ENCODE peak calls at places on chromosomes 4 and X, in nine cellular contexts. One of them, this sample, is unnamed.

GRCh38 chr4:86368433-86368832 is 8.6 kb upstream of the MAPK10 start:
- DNase-seq in astrocyte: no peak
- DNase-seq in lung: no peak
- DNase-seq in CD4-positive, alpha-beta T cell: no peak
- DNase-seq in tibial nerve: no peak
- DNase-seq in body of pancreas: no peak
- DNase-seq in DND-41: no peak
- DNase-seq in mammary epithelial cell: no peak
- DNase-seq in H9: no peak
- DNase-seq in this sample: no peak

GRCh38 chr4:2258091-2259035 is 3.5 kb downstream of the MXD4 start:
- DNase-seq in astrocyte: no peak
- DNase-seq in lung: no peak
- DNase-seq in CD4-positive, alpha-beta T cell: no peak
- DNase-seq in tibial nerve: peak; percentile 12
- DNase-seq in body of pancreas: no peak
- DNase-seq in DND-41: no peak
- DNase-seq in mammary epithelial cell: no peak
- DNase-seq in H9: no peak
- DNase-seq in this sample: no peak

GRCh38 chr4:38860788-38861424 is 4.3 kb upstream of the TLR6 start:
- DNase-seq in astrocyte: no peak
- DNase-seq in lung: peak; percentile 48
- DNase-seq in CD4-positive, alpha-beta T cell: peak; percentile 51
- DNase-seq in tibial nerve: no peak
- DNase-seq in body of pancreas: peak; percentile 77
- DNase-seq in DND-41: peak; percentile 33
- DNase-seq in mammary epithelial cell: peak; percentile 47
- DNase-seq in H9: peak; percentile 77
- DNase-seq in this sample: no peak

GRCh38 chrX:74536142-74537010 is 78.0 kb downstream of the RLIM start:
- DNase-seq in astrocyte: peak; percentile 85
- DNase-seq in lung: peak; percentile 78
- DNase-seq in CD4-positive, alpha-beta T cell: no peak
- DNase-seq in tibial nerve: peak; percentile 59
- DNase-seq in body of pancreas: peak; percentile 76
- DNase-seq in DND-41: no peak
- DNase-seq in mammary epithelial cell: peak; percentile 47
- DNase-seq in H9: peak; percentile 69
- DNase-seq in this sample: peak; percentile 56

GRCh38 chr4:109232666-109233065 is 69.8 kb downstream of the COL25A1 start:
- DNase-seq in astrocyte: peak; percentile 11
- DNase-seq in lung: no peak
- DNase-seq in CD4-positive, alpha-beta T cell: no peak
- DNase-seq in tibial nerve: no peak
- DNase-seq in body of pancreas: no peak
- DNase-seq in DND-41: no peak
- DNase-seq in mammary epithelial cell: no peak
- DNase-seq in H9: no peak
- DNase-seq in this sample: no peak

GRCh38 chr4:86223472-86223871 is 136.4 kb downstream of the MAPK10 start:
- DNase-seq in astrocyte: peak; percentile 19
- DNase-seq in lung: no peak
- DNase-seq in CD4-positive, alpha-beta T cell: no peak
- DNase-seq in tibial nerve: no peak
- DNase-seq in body of pancreas: no peak
- DNase-seq in DND-41: peak; percentile 36
- DNase-seq in mammary epithelial cell: peak; percentile 19
- DNase-seq in H9: peak; percentile 82
- DNase-seq in this sample: peak; percentile 8

GRCh38 chr4:6943012-6943869 is 33.6 kb downstream of the TBC1D14 start:
- DNase-seq in astrocyte: no peak
- DNase-seq in lung: no peak
- DNase-seq in CD4-positive, alpha-beta T cell: no peak
- DNase-seq in tibial nerve: no peak
- DNase-seq in body of pancreas: no peak
- DNase-seq in DND-41: no peak
- DNase-seq in mammary epithelial cell: no peak
- DNase-seq in H9: no peak
- DNase-seq in this sample: no peak

GRCh38 chr4:46889410-46889809 is 19.6 kb downstream of the COX7B2 start:
- DNase-seq in astrocyte: no peak
- DNase-seq in lung: no peak
- DNase-seq in CD4-positive, alpha-beta T cell: no peak
- DNase-seq in tibial nerve: no peak
- DNase-seq in body of pancreas: no peak
- DNase-seq in DND-41: no peak
- DNase-seq in mammary epithelial cell: no peak
- DNase-seq in H9: no peak
- DNase-seq in this sample: no peak

GRCh38 chr4:25908491-25908901 is 5.5 kb upstream of the SMIM20 start:
- DNase-seq in astrocyte: peak; percentile 96
- DNase-seq in lung: no peak
- DNase-seq in CD4-positive, alpha-beta T cell: no peak
- DNase-seq in tibial nerve: no peak
- DNase-seq in body of pancreas: peak; percentile 20
- DNase-seq in DND-41: no peak
- DNase-seq in mammary epithelial cell: peak; percentile 88
- DNase-seq in H9: no peak
- DNase-seq in this sample: peak; percentile 90

GRCh38 chrX:110167952-110168451 is 149.9 kb downstream of the AMMECR1 start:
- DNase-seq in astrocyte: peak; percentile 35
- DNase-seq in lung: no peak
- DNase-seq in CD4-positive, alpha-beta T cell: peak; percentile 33
- DNase-seq in tibial nerve: no peak
- DNase-seq in body of pancreas: no peak
- DNase-seq in DND-41: peak; percentile 42
- DNase-seq in mammary epithelial cell: peak; percentile 27
- DNase-seq in H9: peak; percentile 67
- DNase-seq in this sample: no peak

GRCh38 chr4:139515531-139515958 is 40.5 kb downstream of the SETD7 start:
- DNase-seq in astrocyte: peak; percentile 12
- DNase-seq in lung: no peak
- DNase-seq in CD4-positive, alpha-beta T cell: no peak
- DNase-seq in tibial nerve: no peak
- DNase-seq in body of pancreas: no peak
- DNase-seq in DND-41: no peak
- DNase-seq in mammary epithelial cell: no peak
- DNase-seq in H9: no peak
- DNase-seq in this sample: no peak

GRCh38 chrX:153491351-153492152 is 3.2 kb upstream of the BGN start:
- DNase-seq in astrocyte: no peak
- DNase-seq in lung: no peak
- DNase-seq in CD4-positive, alpha-beta T cell: no peak
- DNase-seq in tibial nerve: no peak
- DNase-seq in body of pancreas: no peak
- DNase-seq in DND-41: no peak
- DNase-seq in mammary epithelial cell: no peak
- DNase-seq in H9: no peak
- DNase-seq in this sample: no peak

GRCh38 chrX:47217121-47217851 is 1.2 kb upstream of the CDK16 start:
- DNase-seq in astrocyte: peak; percentile 59
- DNase-seq in lung: peak; percentile 35
- DNase-seq in CD4-positive, alpha-beta T cell: no peak
- DNase-seq in tibial nerve: no peak
- DNase-seq in body of pancreas: peak; percentile 12
- DNase-seq in DND-41: no peak
- DNase-seq in mammary epithelial cell: peak; percentile 86
- DNase-seq in H9: peak; percentile 53
- DNase-seq in this sample: peak; percentile 52

GRCh38 chr4:4260185-4260751 is 12.2 kb upstream of the TMEM128 start:
- DNase-seq in astrocyte: peak; percentile 36
- DNase-seq in lung: no peak
- DNase-seq in CD4-positive, alpha-beta T cell: no peak
- DNase-seq in tibial nerve: no peak
- DNase-seq in body of pancreas: peak; percentile 9
- DNase-seq in DND-41: no peak
- DNase-seq in mammary epithelial cell: peak; percentile 50
- DNase-seq in H9: no peak
- DNase-seq in this sample: peak; percentile 62

GRCh38 chr4:79121875-79122358 is 182.7 kb upstream of the PAQR3 start:
- DNase-seq in astrocyte: no peak
- DNase-seq in lung: no peak
- DNase-seq in CD4-positive, alpha-beta T cell: no peak
- DNase-seq in tibial nerve: no peak
- DNase-seq in body of pancreas: no peak
- DNase-seq in DND-41: no peak
- DNase-seq in mammary epithelial cell: no peak
- DNase-seq in H9: no peak
- DNase-seq in this sample: no peak

GRCh38 chr4:41560112-41560511 is 22.2 kb downstream of the LIMCH1 start:
- DNase-seq in astrocyte: no peak
- DNase-seq in lung: no peak
- DNase-seq in CD4-positive, alpha-beta T cell: no peak
- DNase-seq in tibial nerve: no peak
- DNase-seq in body of pancreas: no peak
- DNase-seq in DND-41: no peak
- DNase-seq in mammary epithelial cell: no peak
- DNase-seq in H9: no peak
- DNase-seq in this sample: no peak

GRCh38 chr4:38993683-38994082 is 38.5 kb downstream of the TMEM156 start:
- DNase-seq in astrocyte: no peak
- DNase-seq in lung: no peak
- DNase-seq in CD4-positive, alpha-beta T cell: no peak
- DNase-seq in tibial nerve: no peak
- DNase-seq in body of pancreas: no peak
- DNase-seq in DND-41: no peak
- DNase-seq in mammary epithelial cell: no peak
- DNase-seq in H9: no peak
- DNase-seq in this sample: peak; percentile 14

GRCh38 chr4:145481164-145481941 is at the start of gene SMAD1:
- DNase-seq in astrocyte: peak; percentile 74
- DNase-seq in lung: peak; percentile 85
- DNase-seq in CD4-positive, alpha-beta T cell: no peak
- DNase-seq in tibial nerve: peak; percentile 63
- DNase-seq in body of pancreas: peak; percentile 94
- DNase-seq in DND-41: peak; percentile 19
- DNase-seq in mammary epithelial cell: peak; percentile 87
- DNase-seq in H9: peak; percentile 69
- DNase-seq in this sample: peak; percentile 74

GRCh38 chr4:5713861-5714260 is 2.9 kb downstream of the EVC start:
- DNase-seq in astrocyte: no peak
- DNase-seq in lung: no peak
- DNase-seq in CD4-positive, alpha-beta T cell: no peak
- DNase-seq in tibial nerve: no peak
- DNase-seq in body of pancreas: no peak
- DNase-seq in DND-41: no peak
- DNase-seq in mammary epithelial cell: no peak
- DNase-seq in H9: no peak
- DNase-seq in this sample: no peak

GRCh38 chr4:105569014-105569850 is 16.8 kb downstream of the ARHGEF38 start:
- DNase-seq in astrocyte: no peak
- DNase-seq in lung: no peak
- DNase-seq in CD4-positive, alpha-beta T cell: no peak
- DNase-seq in tibial nerve: no peak
- DNase-seq in body of pancreas: no peak
- DNase-seq in DND-41: no peak
- DNase-seq in mammary epithelial cell: peak; percentile 23
- DNase-seq in H9: no peak
- DNase-seq in this sample: no peak

GRCh38 chrX:31714797-31715196 is 643.0 kb upstream of the FTHL17 start:
- DNase-seq in astrocyte: no peak
- DNase-seq in lung: no peak
- DNase-seq in CD4-positive, alpha-beta T cell: no peak
- DNase-seq in tibial nerve: no peak
- DNase-seq in body of pancreas: no peak
- DNase-seq in DND-41: no peak
- DNase-seq in mammary epithelial cell: no peak
- DNase-seq in H9: no peak
- DNase-seq in this sample: no peak
- H3K27ac ChIP-seq in astrocyte: no peak overlapping the region
- H3K27ac ChIP-seq in lung: no peak overlapping the region
- H3K27ac ChIP-seq in CD4-positive, alpha-beta T cell: no peak overlapping the region
- H3K27ac ChIP-seq in tibial nerve: no peak overlapping the region
- H3K27ac ChIP-seq in body of pancreas: no peak overlapping the region
- H3K27ac ChIP-seq in DND-41: no peak overlapping the region
- H3K27ac ChIP-seq in mammary epithelial cell: no peak overlapping the region
- H3K27ac ChIP-seq in H9: no peak overlapping the region
- H3K27ac ChIP-seq in this sample: no peak overlapping the region

GRCh38 chr4:80136238-80136637 is 61.1 kb upstream of the PRDM8 start:
- DNase-seq in astrocyte: no peak
- DNase-seq in lung: no peak
- DNase-seq in CD4-positive, alpha-beta T cell: no peak
- DNase-seq in tibial nerve: no peak
- DNase-seq in body of pancreas: no peak
- DNase-seq in DND-41: no peak
- DNase-seq in mammary epithelial cell: no peak
- DNase-seq in H9: no peak
- DNase-seq in this sample: no peak
- H3K27ac ChIP-seq in astrocyte: no peak overlapping the region
- H3K27ac ChIP-seq in lung: no peak overlapping the region
- H3K27ac ChIP-seq in CD4-positive, alpha-beta T cell: no peak overlapping the region
- H3K27ac ChIP-seq in tibial nerve: no peak overlapping the region
- H3K27ac ChIP-seq in body of pancreas: no peak overlapping the region
- H3K27ac ChIP-seq in DND-41: peak overlapping the region; percentile 97
- H3K27ac ChIP-seq in mammary epithelial cell: no peak overlapping the region
- H3K27ac ChIP-seq in H9: no peak overlapping the region
- H3K27ac ChIP-seq in this sample: no peak overlapping the region

GRCh38 chrX:151745651-151746050 is 11.1 kb downstream of the CNGA2 start:
- DNase-seq in astrocyte: no peak
- DNase-seq in lung: no peak
- DNase-seq in CD4-positive, alpha-beta T cell: no peak
- DNase-seq in tibial nerve: no peak
- DNase-seq in body of pancreas: no peak
- DNase-seq in DND-41: no peak
- DNase-seq in mammary epithelial cell: no peak
- DNase-seq in H9: peak; percentile 8
- DNase-seq in this sample: no peak
- H3K27ac ChIP-seq in astrocyte: no peak overlapping the region
- H3K27ac ChIP-seq in lung: no peak overlapping the region
- H3K27ac ChIP-seq in CD4-positive, alpha-beta T cell: no peak overlapping the region
- H3K27ac ChIP-seq in tibial nerve: no peak overlapping the region
- H3K27ac ChIP-seq in body of pancreas: no peak overlapping the region
- H3K27ac ChIP-seq in DND-41: no peak overlapping the region
- H3K27ac ChIP-seq in mammary epithelial cell: no peak overlapping the region
- H3K27ac ChIP-seq in H9: no peak overlapping the region
- H3K27ac ChIP-seq in this sample: no peak overlapping the region

GRCh38 chr4:1169691-1170096 is 2.7 kb downstream of the SPON2 start:
- DNase-seq in astrocyte: no peak
- DNase-seq in lung: no peak
- DNase-seq in CD4-positive, alpha-beta T cell: no peak
- DNase-seq in tibial nerve: no peak
- DNase-seq in body of pancreas: no peak
- DNase-seq in DND-41: no peak
- DNase-seq in mammary epithelial cell: no peak
- DNase-seq in H9: no peak
- DNase-seq in this sample: no peak
- H3K27ac ChIP-seq in astrocyte: no peak overlapping the region
- H3K27ac ChIP-seq in lung: no peak overlapping the region
- H3K27ac ChIP-seq in CD4-positive, alpha-beta T cell: no peak overlapping the region
- H3K27ac ChIP-seq in tibial nerve: no peak overlapping the region
- H3K27ac ChIP-seq in body of pancreas: no peak overlapping the region
- H3K27ac ChIP-seq in DND-41: no peak overlapping the region
- H3K27ac ChIP-seq in mammary epithelial cell: no peak overlapping the region
- H3K27ac ChIP-seq in H9: no peak overlapping the region
- H3K27ac ChIP-seq in this sample: peak overlapping the region; percentile 7

This sample was measured in RWPE1.